ENCODE peak calls at places on chromosome 21, in ten cellular contexts. B is mammary epithelial cell, R is BJ, X is AG09309, O is heart left ventricle, Y is fibroblast of lung, F is OCI-LY7, A is fibroblast of villous mesenchyme, D is coronary artery, L is upper lobe of right lung. G is an unnamed sample.
A peak's percentile ranks its signal among the peaks of the same experiment; 100 is the strongest.

GRCh38 chr21:32770514-32771133 is 931 bp downstream of the PAXBP1 start:
- DNase-seq in B (no peak), R (no peak), X (no peak), O (no peak), Y (no peak), F (peak; percentile 24), A (peak; percentile 20), D (peak; percentile 75), L (no peak), G (peak; percentile 14)

GRCh38 chr21:43866233-43866632 is 1.2 kb downstream of the AGPAT3 start:
- DNase-seq in B (peak; percentile 29), R (no peak), X (peak; percentile 10), O (peak; percentile 53), Y (peak; percentile 60), F (peak; percentile 47), A (peak; percentile 71), D (no peak), L (no peak), G (peak; percentile 40)

GRCh38 chr21:35920428-35920827 is 139.9 kb downstream of the SETD4 start:
- DNase-seq in B (no peak), R (no peak), X (no peak), O (no peak), Y (no peak), F (no peak), A (no peak), D (no peak), L (no peak), G (no peak)

GRCh38 chr21:33020558-33021100 is 5.1 kb upstream of the OLIG2 start:
- DNase-seq in B (no peak), R (no peak), X (no peak), O (no peak), Y (no peak), F (no peak), A (no peak), D (peak; percentile 31), L (no peak), G (no peak)

GRCh38 chr21:31878831-31879230 is 6.0 kb downstream of the HUNK start:
- DNase-seq in B (no peak), R (no peak), X (no peak), O (no peak), Y (no peak), F (no peak), A (no peak), D (no peak), L (no peak), G (no peak)

GRCh38 chr21:25338415-25338814 is 268.9 kb downstream of the MRPL39 start:
- DNase-seq in B (no peak), R (no peak), X (no peak), O (no peak), Y (no peak), F (no peak), A (no peak), D (no peak), L (no peak), G (no peak)

GRCh38 chr21:31514598-31514997 is 144.9 kb upstream of the SOD1 start:
- DNase-seq in B (peak; percentile 22), R (no peak), X (no peak), O (no peak), Y (no peak), F (no peak), A (no peak), D (no peak), L (no peak), G (no peak)

GRCh38 chr21:43613755-43614638 is 45.3 kb downstream of the HSF2BP start:
- DNase-seq in B (no peak), R (no peak), X (no peak), O (no peak), Y (peak; percentile 71), F (no peak), A (peak; percentile 92), D (no peak), L (no peak), G (peak; percentile 67)

DNA sequence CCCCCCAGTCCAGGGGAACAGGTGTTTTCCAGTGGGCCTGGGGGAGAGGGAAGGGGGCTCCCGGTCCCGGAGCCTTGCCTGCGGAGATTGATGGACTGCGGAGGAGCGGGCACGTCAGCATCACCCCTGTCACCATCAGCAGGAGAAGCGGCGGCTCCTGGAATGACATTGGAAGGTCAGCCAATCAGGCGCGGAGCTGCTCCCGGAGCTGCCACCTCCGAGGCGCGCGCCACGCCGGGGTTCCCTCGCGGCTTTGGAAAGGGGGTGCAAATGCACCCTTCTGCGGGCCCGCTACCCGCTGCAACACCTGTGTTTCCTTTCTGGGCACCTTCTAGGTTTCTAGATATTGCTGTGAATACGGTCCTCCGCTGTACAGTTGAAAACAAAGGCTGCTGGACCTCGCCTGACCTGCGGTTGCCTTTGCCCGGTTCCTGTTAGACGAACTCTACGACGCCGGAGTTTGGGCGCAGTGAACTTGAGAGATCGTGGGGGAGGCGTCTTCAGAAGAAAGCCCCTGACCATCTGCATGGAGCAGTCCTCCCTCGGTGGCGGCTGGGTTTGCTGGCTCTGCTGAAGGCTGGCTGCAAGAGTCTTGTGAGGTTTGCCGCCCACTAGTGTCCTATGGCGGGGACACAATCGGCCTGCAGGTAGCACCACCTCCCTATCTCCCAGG is 5.3 kb downstream of the DSCAM start:
- DNase-seq in B (peak; percentile 42), R (no peak), X (no peak), O (peak; percentile 48), Y (no peak), F (no peak), A (no peak), D (no peak), L (peak; percentile 80), G (no peak)
- H3K4me3 ChIP-seq in B (peak overlapping the region; percentile 56), R (peak overlapping the region; percentile 34), X (peak overlapping the region; percentile 26), O (peak overlapping the region; percentile 34), Y (no peak overlapping the region), F (no peak overlapping the region), A (no peak overlapping the region), D (peak overlapping the region; percentile 56), L (peak overlapping the region; percentile 26), G (no peak overlapping the region)

GRCh38 chr21:34797202-34797527 is 128.4 kb downstream of the CLIC6 start:
- DNase-seq in B (no peak), R (no peak), X (no peak), O (no peak), Y (no peak), F (no peak), A (no peak), D (no peak), L (no peak), G (no peak)

GRCh38 chr21:34796518-34797201 is 127.9 kb downstream of the CLIC6 start:
- DNase-seq in B (no peak), R (no peak), X (no peak), O (no peak), Y (no peak), F (no peak), A (peak; percentile 60), D (no peak), L (no peak), G (no peak)

GRCh38 chr21:34794686-34795085 is 125.9 kb downstream of the CLIC6 start:
- DNase-seq in B (no peak), R (no peak), X (no peak), O (no peak), Y (no peak), F (no peak), A (no peak), D (no peak), L (no peak), G (no peak)

GRCh38 chr21:34793471-34793870 is 124.7 kb downstream of the CLIC6 start:
- DNase-seq in B (no peak), R (no peak), X (no peak), O (no peak), Y (no peak), F (no peak), A (no peak), D (no peak), L (no peak), G (no peak)

DNA sequence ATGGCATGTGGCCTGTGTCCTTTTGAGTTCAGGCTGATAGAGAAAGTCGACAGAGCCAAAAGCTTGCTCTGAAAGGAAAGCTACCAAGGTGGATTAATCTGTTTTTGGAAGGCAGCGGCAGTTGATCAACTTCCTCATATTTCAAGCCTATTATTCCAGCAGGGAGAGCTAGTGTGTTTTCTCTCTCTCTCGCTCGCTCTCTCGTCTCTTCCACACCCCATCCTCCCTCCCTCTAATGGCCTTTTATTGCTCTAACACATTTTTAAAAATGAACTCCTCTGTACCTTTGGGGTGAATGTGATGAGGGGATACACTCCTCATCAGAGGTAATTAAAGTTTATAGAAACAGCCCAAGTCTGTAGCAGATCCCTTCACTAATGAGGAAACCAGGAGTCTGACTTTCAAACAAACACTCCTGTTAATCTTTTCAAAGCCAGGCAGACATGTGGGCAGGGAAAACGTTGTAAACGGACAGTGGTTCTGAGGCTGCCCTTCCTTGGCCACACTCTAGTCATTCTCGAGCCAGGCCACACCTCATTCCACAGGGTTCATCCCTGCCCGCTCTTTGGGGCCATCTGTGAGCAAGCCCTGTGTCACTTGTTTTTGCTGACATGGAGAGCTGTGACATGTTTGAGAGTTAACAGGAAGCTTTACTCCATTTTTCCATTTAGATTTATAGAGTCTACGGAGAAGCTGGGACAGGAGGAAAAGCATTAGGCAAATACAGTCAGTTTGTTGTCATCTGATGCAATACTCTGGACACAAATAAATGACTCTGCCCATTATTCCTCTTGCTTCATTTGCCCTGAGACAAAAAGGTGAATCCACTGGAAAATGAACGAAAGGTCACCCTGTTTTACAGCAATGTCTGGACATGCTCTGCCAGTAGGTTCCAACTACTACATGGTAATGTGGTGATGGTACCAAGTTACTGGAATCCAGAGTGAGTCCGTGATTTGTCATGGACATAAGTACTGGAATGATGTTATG is 126.7 kb downstream of the CLIC6 start:
- DNase-seq in B (peak; percentile 85), R (peak; percentile 74), X (peak; percentile 71), O (no peak), Y (peak; percentile 77), F (no peak), A (peak; percentile 92), D (no peak), L (no peak), G (peak; percentile 64)
- TF ChIP-seq CTCF in B (no peak), R (no peak), X (peak; percentile 9), O (peak; percentile 33), Y (peak; percentile 20), F (no peak), A (no peak), D (no peak), L (no peak), G (peak; percentile 15)

GRCh38 chr21:28089599-28090421 is 902.9 kb downstream of the LTN1 start:
- DNase-seq in B (no peak), R (no peak), X (no peak), O (peak; percentile 33), Y (no peak), F (no peak), A (no peak), D (no peak), L (no peak), G (peak; percentile 13)
- H3K4me3 ChIP-seq in B (no peak overlapping the region), R (no peak overlapping the region), X (no peak overlapping the region), O (peak overlapping the region; percentile 12), Y (no peak overlapping the region), F (no peak overlapping the region), A (no peak overlapping the region), D (peak overlapping the region; percentile 36), L (no peak overlapping the region), G (peak overlapping the region; percentile 13)

DNA sequence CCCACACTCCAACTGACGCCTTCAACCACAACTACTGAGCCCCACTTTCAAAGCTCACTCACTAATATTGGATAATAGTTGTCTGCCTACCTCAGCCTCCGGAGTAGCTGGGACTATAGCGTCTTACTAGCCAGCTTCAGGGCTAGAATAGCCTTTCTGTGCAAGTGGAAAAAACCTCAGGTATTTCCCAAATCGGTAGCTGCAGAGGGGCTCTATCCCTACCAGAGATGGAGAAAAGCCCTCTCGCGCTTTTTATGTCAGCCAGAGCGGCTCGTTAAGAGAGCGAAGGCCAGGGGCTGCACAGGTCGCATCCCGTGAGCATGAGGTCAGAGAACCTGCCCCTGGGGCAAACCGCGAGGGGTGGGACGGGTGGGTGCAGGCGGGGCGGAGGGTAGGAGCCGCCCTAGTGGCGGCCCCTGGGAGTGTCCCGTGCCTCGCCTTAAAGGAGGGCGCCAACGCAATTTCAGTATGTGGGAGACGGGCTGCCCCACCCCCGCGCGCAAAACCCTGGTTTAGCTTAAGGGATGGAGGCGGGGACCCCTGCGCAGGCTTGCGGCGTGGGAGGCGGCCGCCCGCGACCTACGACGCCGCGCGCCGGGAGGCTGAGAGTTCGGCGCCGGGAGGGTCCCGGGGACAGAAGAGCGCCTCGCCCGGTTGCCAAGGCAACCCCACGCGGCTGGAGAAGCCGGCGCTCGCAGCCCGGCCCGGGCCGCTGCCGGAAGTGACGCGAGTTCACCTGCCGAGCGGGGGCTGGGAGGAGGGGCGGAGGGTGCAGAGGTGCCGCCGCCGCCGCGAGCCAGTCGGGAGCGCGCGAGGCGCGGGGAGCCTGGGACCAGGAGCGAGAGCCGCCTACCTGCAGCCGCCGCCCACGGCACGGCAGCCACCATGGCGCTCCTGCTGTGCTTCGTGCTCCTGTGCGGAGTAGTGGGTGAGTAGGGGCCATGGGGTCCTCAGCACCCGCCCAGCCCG is at the start of gene CXADR:
- DNase-seq in B (peak; percentile 85), R (no peak), X (no peak), O (peak; percentile 80), Y (peak; percentile 24), F (peak; percentile 93), A (peak; percentile 48), D (no peak), L (peak; percentile 96), G (peak; percentile 48)
- TF ChIP-seq CTCF in B (peak; percentile 23), R (peak; percentile 58), X (peak; percentile 34), O (peak; percentile 56), Y (peak; percentile 29), F (peak; percentile 68), A (peak; percentile 44), D (no peak), L (peak; percentile 56), G (peak; percentile 45)